ENCODE peak calls at places on chromosomes 6 and 20, in six cellular contexts. R is ovary, L is HCT116, C is spleen, V is AG09309, U is adrenal gland. F is an unnamed sample.

GRCh38 chr6:143958839-143959399 is 49.1 kb downstream of the PLAGL1 start:
- DNase-seq in R (no peak), L (no peak), C (no peak), V (no peak), U (no peak), F (no peak)

GRCh38 chr6:12170351-12171079 is 119.6 kb upstream of the EDN1 start:
- DNase-seq in R (no peak), L (no peak), C (no peak), V (peak; percentile 61), U (no peak), F (no peak)

GRCh38 chr6:139161817-139162284 is 27.0 kb downstream of the HECA start:
- DNase-seq in R (no peak), L (no peak), C (no peak), V (no peak), U (no peak), F (no peak)

GRCh38 chr6:168147205-168147738 is 68.3 kb upstream of the FRMD1 start:
- DNase-seq in R (no peak), L (no peak), C (no peak), V (no peak), U (peak; percentile 0), F (no peak)

GRCh38 chr6:125104425-125104824 is 49.1 kb upstream of the TPD52L1 start:
- DNase-seq in R (no peak), L (no peak), C (no peak), V (peak; percentile 89), U (no peak), F (no peak)

GRCh38 chr6:16239090-16239797 is 857 bp downstream of the GMPR start:
- DNase-seq in R (peak; percentile 71), L (no peak), C (peak; percentile 85), V (no peak), U (peak; percentile 62), F (no peak)

GRCh38 chr6:37657117-37657886 is 40.4 kb downstream of the MDGA1 start:
- DNase-seq in R (no peak), L (peak; percentile 47), C (no peak), V (no peak), U (peak; percentile 33), F (no peak)

GRCh38 chr6:125101656-125102055 is 51.9 kb upstream of the TPD52L1 start:
- DNase-seq in R (no peak), L (no peak), C (no peak), V (no peak), U (no peak), F (no peak)

GRCh38 chr6:135423649-135424128 is 73.9 kb downstream of the AHI1 start:
- DNase-seq in R (no peak), L (peak; percentile 22), C (no peak), V (peak; percentile 5), U (peak; percentile 22), F (peak; percentile 19)

GRCh38 chr6:34536251-34536958 is 19.7 kb downstream of the SPDEF start:
- DNase-seq in R (no peak), L (no peak), C (no peak), V (no peak), U (no peak), F (peak; percentile 99)

GRCh38 chr6:111353914-111354464 is 129.0 kb downstream of the REV3L start:
- DNase-seq in R (no peak), L (no peak), C (no peak), V (no peak), U (no peak), F (no peak)

GRCh38 chr6:170480045-170480714 is 72.9 kb downstream of the PSMB1 start:
- DNase-seq in R (peak; percentile 51), L (no peak), C (no peak), V (no peak), U (peak; percentile 29), F (peak; percentile 13)

GRCh38 chr6:133512410-133513016 is 271.4 kb downstream of the EYA4 start:
- DNase-seq in R (peak; percentile 61), L (peak; percentile 44), C (no peak), V (peak; percentile 4), U (peak; percentile 69), F (peak; percentile 26)

GRCh38 chr6:72182337-72183246 is 296.2 kb downstream of the RIMS1 start:
- DNase-seq in R (no peak), L (no peak), C (no peak), V (no peak), U (no peak), F (peak; percentile 79)

GRCh38 chr6:80956898-80957297 is 795.6 kb downstream of the TENT5A start:
- DNase-seq in R (no peak), L (no peak), C (no peak), V (no peak), U (no peak), F (no peak)

GRCh38 chr6:31978831-31979230 is 3.0 kb upstream of the C4A start:
- DNase-seq in R (peak; percentile 33), L (no peak), C (no peak), V (no peak), U (no peak), F (no peak)
- H3K4me3 ChIP-seq in R (no peak overlapping the region), L (no peak overlapping the region), C (no peak overlapping the region), V (no peak overlapping the region), U (no peak overlapping the region), F (no peak overlapping the region)

DNA sequence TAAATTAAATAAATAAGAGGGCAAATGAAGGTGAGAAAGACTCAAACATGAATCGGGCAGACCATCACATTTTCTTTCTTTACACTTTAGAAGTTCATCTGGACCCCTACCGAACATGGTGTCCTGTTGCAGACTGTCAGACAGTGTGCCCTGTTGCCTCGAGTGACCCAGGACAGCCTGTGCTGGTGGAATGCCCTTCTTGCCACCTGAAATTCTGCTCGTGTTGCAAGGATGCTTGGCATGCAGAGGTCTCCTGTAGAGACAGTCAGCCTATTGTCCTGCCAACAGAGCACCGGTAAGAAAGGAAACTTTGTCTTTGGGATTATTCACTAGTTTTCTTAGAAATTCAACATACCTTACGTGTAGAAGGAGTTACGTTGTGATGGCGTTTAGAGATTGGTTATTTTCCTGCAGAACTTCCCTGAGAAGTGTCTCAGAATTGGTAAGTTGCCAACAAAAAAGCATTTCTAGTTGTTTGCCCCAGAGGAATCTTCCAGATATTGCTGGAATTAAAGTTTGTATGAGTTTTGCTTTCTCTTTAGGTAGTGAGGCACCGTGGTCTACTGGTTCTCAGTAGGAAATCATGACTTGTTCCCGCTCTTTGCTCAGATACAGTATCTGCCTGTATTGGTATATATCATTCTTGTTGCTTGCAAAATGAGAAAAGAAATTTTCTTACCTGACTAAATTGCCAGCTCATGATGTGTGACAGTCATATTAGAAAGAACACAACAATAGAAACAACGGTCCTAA is 70.1 kb downstream of the RNF144B start:
- DNase-seq in R (no peak), L (no peak), C (no peak), V (no peak), U (no peak), F (no peak)
- H3K4me3 ChIP-seq in R (no peak overlapping the region), L (no peak overlapping the region), C (no peak overlapping the region), V (no peak overlapping the region), U (no peak overlapping the region), F (no peak overlapping the region)

GRCh38 chr6:32244270-32244669 is 20.4 kb upstream of the NOTCH4 start:
- DNase-seq in R (no peak), L (no peak), C (no peak), V (no peak), U (no peak), F (no peak)
- H3K4me3 ChIP-seq in R (no peak overlapping the region), L (no peak overlapping the region), C (no peak overlapping the region), V (no peak overlapping the region), U (no peak overlapping the region), F (no peak overlapping the region)

GRCh38 chr20:44355503-44356352 is at the start of gene HNF4A:
- DNase-seq in R (no peak), L (no peak), C (no peak), V (no peak), U (no peak), F (no peak)
- H3K4me3 ChIP-seq in R (peak within 1 kb of the TSS; percentile 19), L (peak within 1 kb of the TSS; percentile 53), C (no peak within 1 kb of the TSS), V (no peak within 1 kb of the TSS), U (no peak within 1 kb of the TSS), F (no peak within 1 kb of the TSS)

GRCh38 chr6:112560651-112561050 is 213.5 kb downstream of the RFPL4B start:
- DNase-seq in R (no peak), L (no peak), C (no peak), V (no peak), U (no peak), F (peak; percentile 3)

GRCh38 chr6:112563368-112563767 is 216.2 kb downstream of the RFPL4B start:
- DNase-seq in R (no peak), L (no peak), C (no peak), V (peak; percentile 4), U (no peak), F (no peak)

GRCh38 chr6:112557961-112558360 is 210.8 kb downstream of the RFPL4B start:
- DNase-seq in R (no peak), L (no peak), C (no peak), V (no peak), U (no peak), F (no peak)

GRCh38 chr6:112562348-112563220 is 215.5 kb downstream of the RFPL4B start:
- DNase-seq in R (peak; percentile 47), L (no peak), C (no peak), V (peak; percentile 2), U (no peak), F (no peak)
- H3K4me3 ChIP-seq in R (no peak overlapping the region), L (no peak overlapping the region), C (no peak overlapping the region), V (no peak overlapping the region), U (no peak overlapping the region), F (no peak overlapping the region)

DNA sequence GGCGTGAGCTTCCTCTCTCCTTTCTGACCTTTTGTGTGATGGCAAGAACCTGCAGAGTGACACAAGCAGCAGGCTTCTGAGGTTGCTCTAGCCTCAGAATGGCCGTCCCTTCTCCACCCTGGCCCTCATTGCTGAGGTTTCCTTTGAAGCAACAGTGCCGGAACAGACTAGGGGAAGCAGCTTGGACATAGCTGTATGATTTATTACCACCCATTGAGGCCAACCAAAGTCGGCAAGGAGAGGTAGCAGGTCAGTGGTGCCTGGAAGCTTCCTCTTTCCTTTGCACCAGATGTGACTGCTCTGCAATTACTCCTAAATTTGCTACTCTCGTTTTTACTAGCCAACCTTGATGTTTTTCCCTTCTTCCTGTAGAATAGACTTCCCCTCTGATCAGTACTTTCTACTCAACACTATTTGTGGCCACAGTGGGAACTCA is 31.4 kb downstream of the PTPN1 start:
- DNase-seq in R (no peak), L (peak; percentile 43), C (peak; percentile 73), V (no peak), U (no peak), F (no peak)
- H3K4me3 ChIP-seq in R (no peak overlapping the region), L (peak overlapping the region; percentile 13), C (no peak overlapping the region), V (no peak overlapping the region), U (no peak overlapping the region), F (no peak overlapping the region)

DNA sequence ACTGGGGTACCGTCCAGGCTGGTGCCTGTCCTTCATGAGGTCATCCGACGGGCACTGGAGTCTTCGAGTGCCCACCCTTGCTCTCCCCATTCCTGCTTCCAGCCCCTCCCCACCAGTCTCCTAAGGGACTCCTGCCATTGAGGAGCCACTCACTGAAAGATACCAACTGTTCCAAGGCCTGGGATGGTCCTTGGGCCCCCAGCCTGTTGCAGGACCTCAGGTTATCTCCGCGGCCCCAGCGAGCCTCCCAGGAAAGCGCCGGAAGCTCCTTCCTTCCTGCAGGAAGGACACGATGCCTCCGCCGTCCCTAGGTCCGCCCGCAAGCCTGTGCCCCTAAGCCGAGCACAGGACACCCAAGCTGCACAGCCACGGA is 1.2 kb downstream of the NKAIN4 start:
- DNase-seq in R (no peak), L (no peak), C (no peak), V (no peak), U (no peak), F (no peak)
- H3K4me3 ChIP-seq in R (no peak overlapping the region), L (no peak overlapping the region), C (peak overlapping the region; percentile 33), V (no peak overlapping the region), U (no peak overlapping the region), F (no peak overlapping the region)

GRCh38 chr6:137171053-137171374 is 2.4 kb downstream of the IL22RA2 start:
- DNase-seq in R (no peak), L (no peak), C (no peak), V (no peak), U (no peak), F (no peak)
- H3K4me3 ChIP-seq in R (no peak overlapping the region), L (no peak overlapping the region), C (no peak overlapping the region), V (no peak overlapping the region), U (no peak overlapping the region), F (no peak overlapping the region)

GRCh38 chr20:3777726-3778629 is 3.3 kb downstream of the SPEF1 start:
- DNase-seq in R (peak; percentile 77), L (no peak), C (peak; percentile 94), V (no peak), U (peak; percentile 69), F (no peak)
- H3K4me3 ChIP-seq in R (peak overlapping the region; percentile 37), L (no peak overlapping the region), C (peak overlapping the region; percentile 57), V (peak overlapping the region; percentile 60), U (no peak overlapping the region), F (no peak overlapping the region)